ENCODE peak calls at places on chromosomes 5 and 9, in four cellular contexts. J, O, F and T are unnamed samples.
A peak's percentile ranks its signal among the peaks of the same experiment; 100 is the strongest.

GRCh38 chr9:96450613-96451544 is 910 bp downstream of the HABP4 start:
- DNase-seq in F (peak; percentile 56), O (no peak), J (peak; percentile 30), T (peak; percentile 81)

GRCh38 chr5:31755299-31756053 is 116.5 kb downstream of the PDZD2 start:
- DNase-seq in F (no peak), J (no peak), O (no peak), T (no peak)

GRCh38 chr9:4099961-4100360 is 199.9 kb downstream of the GLIS3 start:
- DNase-seq in O (no peak), F (peak; percentile 80), J (no peak), T (no peak)

GRCh38 chr5:124825250-124825982 is 79.0 kb upstream of the ZNF608 start:
- DNase-seq in F (no peak), J (no peak), O (no peak), T (no peak)

GRCh38 chr5:82174128-82174918 is 103.8 kb downstream of the RPS23 start:
- DNase-seq in F (peak; percentile 82), O (peak; percentile 63), J (peak; percentile 85), T (no peak)

GRCh38 chr5:32027093-32027716 is 146.9 kb downstream of the GOLPH3 start:
- DNase-seq in J (no peak), F (peak; percentile 40), O (no peak), T (no peak)

GRCh38 chr5:111681414-111681790 is 75.6 kb downstream of the NREP start:
- DNase-seq in J (peak; percentile 52), F (peak; percentile 10), O (no peak), T (no peak)

GRCh38 chr9:132694144-132694543 is 23.9 kb downstream of the GTF3C4 start:
- DNase-seq in J (peak; percentile 25), O (peak; percentile 27), F (peak; percentile 8), T (no peak)

GRCh38 chr9:96340707-96341106 is 38.7 kb upstream of the HSD17B3 start:
- DNase-seq in J (no peak), F (no peak), O (no peak), T (no peak)

DNA sequence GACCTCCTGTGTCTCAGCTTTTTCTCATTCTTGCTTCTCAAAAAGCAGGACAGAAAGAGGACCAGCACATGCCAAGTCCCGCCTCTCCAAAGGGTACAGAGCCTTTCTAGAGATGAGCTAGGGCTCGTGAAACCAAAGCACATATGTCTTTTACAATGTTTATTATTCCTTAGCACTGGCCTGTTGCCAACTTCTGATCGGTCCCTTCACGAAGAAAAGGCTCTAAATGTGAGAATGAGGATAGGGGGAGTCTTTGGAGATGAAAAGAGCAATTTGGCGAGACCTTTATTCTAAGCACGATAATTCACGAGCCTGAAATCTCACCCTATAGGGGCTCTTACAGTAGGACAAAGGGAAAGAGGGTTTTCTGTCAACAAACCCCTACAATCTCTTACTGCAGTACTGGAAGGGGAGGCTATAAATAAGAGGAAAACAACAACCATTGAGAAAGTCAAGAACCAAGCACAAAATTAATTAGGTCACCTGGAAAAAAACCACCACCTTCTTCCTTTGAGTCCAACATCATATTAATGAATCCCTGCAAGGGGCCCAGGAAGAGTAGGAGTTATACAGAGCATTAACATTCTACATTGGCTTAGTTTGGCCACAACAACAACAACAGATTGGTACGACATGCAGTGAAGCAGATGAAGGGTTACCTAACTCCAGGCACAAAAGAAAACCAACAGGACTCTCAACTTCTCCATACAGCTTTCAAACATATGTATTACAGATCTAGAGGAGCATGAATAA is 309.5 kb downstream of the PDE4D start:
- DNase-seq in J (no peak), O (no peak), F (no peak), T (no peak)
- H3K27ac ChIP-seq in J (no peak overlapping the region), O (no peak overlapping the region), F (no peak overlapping the region), T (peak overlapping the region; percentile 55)

GRCh38 chr9:106969696-106970095 is 106.7 kb downstream of the ZNF462 start:
- DNase-seq in J (no peak), O (no peak), F (no peak), T (no peak)

GRCh38 chr9:106963684-106964083 is 100.7 kb downstream of the ZNF462 start:
- DNase-seq in O (no peak), J (no peak), F (no peak), T (no peak)

GRCh38 chr9:106964822-106965525 is 102.0 kb downstream of the ZNF462 start:
- DNase-seq in O (no peak), J (peak; percentile 45), F (peak; percentile 25), T (no peak)

GRCh38 chr9:106964329-106964728 is 101.4 kb downstream of the ZNF462 start:
- DNase-seq in F (no peak), O (no peak), J (no peak), T (no peak)

GRCh38 chr9:106966481-106966880 is 103.5 kb downstream of the ZNF462 start:
- DNase-seq in J (no peak), F (no peak), O (no peak), T (no peak)
- H3K4me3 ChIP-seq in J (no peak overlapping the region), F (no peak overlapping the region), O (no peak overlapping the region), T (no peak overlapping the region)

GRCh38 chr5:140794594-140795258 is at the start of gene PCDHA2:
- DNase-seq in J (no peak), O (no peak), F (peak; percentile 19), T (no peak)
- H3K9ac ChIP-seq in J (no peak within 1 kb of the TSS), O (no peak within 1 kb of the TSS), F (no peak within 1 kb of the TSS), T (no peak within 1 kb of the TSS)

DNA sequence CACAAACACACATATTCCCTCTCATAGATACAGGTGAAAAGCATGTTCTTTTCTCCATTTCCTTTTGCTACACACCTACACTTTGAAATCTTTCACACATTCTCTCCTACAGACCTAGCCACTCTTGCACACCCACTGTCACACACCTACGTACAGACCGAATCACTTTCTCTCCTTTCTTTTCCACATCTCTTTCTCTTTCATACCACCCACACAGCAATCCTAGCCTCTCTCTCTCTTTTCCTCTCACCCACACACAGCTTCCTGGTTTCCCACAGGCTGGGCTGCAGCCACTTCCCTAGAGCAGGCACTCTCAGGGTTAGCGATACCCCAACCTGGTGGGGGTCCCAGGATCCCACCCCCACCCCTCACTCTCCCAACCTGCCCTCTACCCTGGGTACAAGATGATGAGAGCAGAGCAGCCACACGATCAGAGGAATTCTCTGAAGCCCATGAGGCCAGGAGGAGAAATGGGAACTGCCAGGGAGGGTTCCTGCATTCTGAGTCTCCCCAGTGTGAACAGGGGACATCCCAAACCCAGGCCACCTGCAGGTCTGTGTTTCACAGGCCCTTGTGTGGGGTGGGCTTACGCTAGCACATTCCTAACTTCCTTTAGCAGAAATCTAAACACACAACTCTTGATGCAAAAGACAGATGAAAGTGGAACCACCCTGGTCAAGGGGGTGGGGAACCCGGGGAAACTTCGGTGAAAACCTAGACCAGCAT is 17.1 kb upstream of the SYNPO start:
- DNase-seq in J (peak; percentile 42), O (no peak), F (no peak), T (no peak)
- H3K27ac ChIP-seq in J (peak overlapping the region; percentile 36), O (no peak overlapping the region), F (no peak overlapping the region), T (no peak overlapping the region)

GRCh38 chr9:114804504-114804903 is 1.3 kb downstream of the TNFSF15 start:
- DNase-seq in J (peak; percentile 84), O (no peak), F (peak; percentile 35), T (peak; percentile 65)

GRCh38 chr9:114806571-114806970 is 732 bp upstream of the TNFSF15 start:
- DNase-seq in F (no peak), O (no peak), J (no peak), T (no peak)

GRCh38 chr9:114803886-114804285 is 2.0 kb downstream of the TNFSF15 start:
- DNase-seq in J (peak; percentile 47), F (no peak), O (no peak), T (no peak)

GRCh38 chr9:114803459-114803858 is 2.4 kb downstream of the TNFSF15 start:
- DNase-seq in O (no peak), F (no peak), J (no peak), T (peak; percentile 66)

DNA sequence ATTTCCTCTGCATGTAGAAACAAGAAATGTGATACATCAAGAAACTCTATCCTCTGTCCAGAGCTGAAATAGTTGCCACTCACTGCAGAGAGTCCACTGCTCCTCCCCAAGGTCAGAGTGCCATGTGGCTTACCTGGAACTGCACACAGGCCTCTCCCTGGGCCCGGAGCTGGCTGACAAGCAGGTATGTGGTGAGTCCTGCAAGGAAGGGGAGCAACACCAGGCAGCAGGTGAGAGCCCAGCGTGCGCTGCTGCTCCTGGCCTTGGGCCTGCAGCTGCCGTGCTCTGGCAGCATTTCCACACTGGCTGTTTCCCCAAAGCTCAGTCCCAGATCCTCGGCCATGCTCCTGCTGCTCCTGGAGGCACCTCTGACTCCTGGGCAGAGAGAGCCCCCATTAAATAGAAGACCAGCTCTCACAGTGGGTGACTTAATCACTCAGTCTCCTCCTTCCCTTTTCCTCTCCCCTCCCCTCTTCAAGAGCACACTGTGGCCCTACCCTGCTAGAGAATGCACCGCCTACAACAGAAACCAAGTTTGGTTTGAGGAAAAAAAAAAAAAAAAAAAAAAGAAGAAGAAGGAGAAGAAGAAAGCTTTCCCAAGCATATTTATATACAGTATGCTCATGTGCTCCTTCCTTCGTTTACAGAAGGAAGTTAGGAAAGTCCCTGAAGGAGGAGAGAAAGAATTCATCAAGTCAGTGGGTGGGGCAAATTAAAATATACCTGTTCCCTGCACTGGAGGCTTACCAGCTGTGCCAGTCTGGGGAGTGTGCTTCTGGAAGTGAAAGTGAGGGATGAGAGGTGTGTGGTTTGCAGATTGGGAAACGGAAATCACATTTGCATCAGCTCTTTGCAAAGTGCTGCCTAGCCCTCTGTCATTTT is at the start of gene TNFSF15:
- DNase-seq in J (peak; percentile 44), F (no peak), O (no peak), T (peak; percentile 81)
- H3K4me3 ChIP-seq in J (no peak within 1 kb of the TSS), F (no peak within 1 kb of the TSS), O (no peak within 1 kb of the TSS), T (peak within 1 kb of the TSS; percentile 46)

DNA sequence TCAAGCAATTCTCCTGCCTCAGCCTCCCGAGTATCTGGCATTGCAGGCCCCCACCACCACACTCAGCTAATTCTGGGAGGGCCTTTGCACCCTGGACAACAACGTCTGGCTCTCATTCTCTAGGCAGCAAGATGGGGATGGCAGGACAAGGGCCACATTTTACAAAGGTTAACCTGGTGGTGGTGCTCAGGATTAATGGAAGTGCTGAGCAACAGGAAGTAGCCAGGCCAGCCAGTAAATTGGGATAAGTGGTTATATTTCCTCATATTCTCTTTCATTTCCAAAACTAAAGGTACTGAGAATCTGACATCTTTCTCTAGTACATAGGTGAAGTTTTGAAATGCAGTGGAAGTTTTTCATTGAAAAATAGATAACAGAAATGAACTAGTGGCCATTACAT is 24.7 kb upstream of the ASPN start:
- DNase-seq in J (no peak), O (no peak), F (peak; percentile 35), T (no peak)
- H3K9ac ChIP-seq in J (no peak overlapping the region), O (no peak overlapping the region), F (peak overlapping the region; percentile 81), T (no peak overlapping the region)

DNA sequence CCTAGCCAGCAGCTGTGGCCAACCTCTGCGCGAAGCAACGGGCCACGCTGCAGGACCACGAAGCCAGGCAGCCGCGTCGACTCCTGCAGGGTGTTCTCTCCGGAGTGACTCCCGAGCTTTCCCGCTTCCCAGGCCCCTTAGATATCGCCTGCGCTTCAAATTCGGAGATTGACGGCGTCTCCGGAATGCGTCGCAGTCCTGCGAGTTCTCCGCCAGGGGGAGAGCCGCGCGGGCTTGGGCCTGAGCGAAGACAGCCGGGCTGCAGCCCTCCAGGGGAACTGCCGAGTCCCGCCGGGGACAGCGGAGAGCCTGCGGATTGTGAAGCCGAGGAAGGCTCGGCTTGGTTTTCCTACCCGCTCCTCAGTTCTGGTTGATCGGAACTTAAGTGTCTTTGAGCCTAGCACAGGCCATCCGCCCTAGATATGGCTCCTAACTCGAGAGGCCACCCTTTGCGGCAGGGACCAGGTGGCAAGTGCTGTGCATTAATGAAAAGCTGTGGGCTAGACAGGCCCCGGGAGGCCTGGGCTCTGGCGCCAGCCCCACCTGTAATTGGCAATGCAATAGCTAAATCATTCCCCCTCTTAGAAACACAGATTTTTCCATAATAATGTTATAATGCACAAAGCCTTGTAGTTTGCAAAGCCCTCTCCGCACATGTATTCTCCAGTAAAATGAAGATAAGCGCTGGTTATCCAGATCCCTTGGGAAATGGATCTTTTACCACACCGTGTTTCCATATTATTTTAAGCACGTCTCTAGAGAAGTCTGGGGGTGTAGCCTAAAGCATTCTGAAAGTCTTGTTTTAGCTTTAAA is 863 bp upstream of the APBA1 start:
- DNase-seq in J (peak; percentile 89), O (peak; percentile 58), F (peak; percentile 95), T (peak; percentile 95)
- H3K27ac ChIP-seq in J (peak overlapping the region; percentile 73), O (no peak overlapping the region), F (peak overlapping the region; percentile 45), T (peak overlapping the region; percentile 23)